ENCODE peak calls at places on chromosomes 4 and X, in ten cellular contexts. One of them, this sample, is unnamed.

GRCh38 chr4:69497886-69498395 is 2.2 kb upstream of the UGT2B4 start:
- DNase-seq in BE2C: no peak
- DNase-seq in left ventricle myocardium inferior: no peak
- DNase-seq in lower leg skin: no peak
- DNase-seq in adrenal gland: no peak
- DNase-seq in pancreas: no peak
- DNase-seq in astrocyte: peak; percentile 38
- DNase-seq in spleen: no peak
- DNase-seq in AG09309: no peak
- DNase-seq in HepG2: no peak
- DNase-seq in this sample: peak; percentile 2

GRCh38 chrX:133307637-133308485 is 89.7 kb upstream of the TFDP3 start:
- DNase-seq in BE2C: no peak
- DNase-seq in left ventricle myocardium inferior: peak; percentile 29
- DNase-seq in lower leg skin: no peak
- DNase-seq in adrenal gland: no peak
- DNase-seq in pancreas: no peak
- DNase-seq in astrocyte: no peak
- DNase-seq in spleen: no peak
- DNase-seq in AG09309: no peak
- DNase-seq in HepG2: no peak
- DNase-seq in this sample: no peak

GRCh38 chr4:81635747-81636146 is 164.0 kb upstream of the RASGEF1B start:
- DNase-seq in BE2C: no peak
- DNase-seq in left ventricle myocardium inferior: no peak
- DNase-seq in lower leg skin: peak; percentile 47
- DNase-seq in adrenal gland: peak; percentile 38
- DNase-seq in pancreas: no peak
- DNase-seq in astrocyte: no peak
- DNase-seq in spleen: peak; percentile 83
- DNase-seq in AG09309: no peak
- DNase-seq in HepG2: no peak
- DNase-seq in this sample: peak; percentile 5

GRCh38 chr4:142528433-142528832 is 317.7 kb downstream of the INPP4B start:
- DNase-seq in BE2C: no peak
- DNase-seq in left ventricle myocardium inferior: no peak
- DNase-seq in lower leg skin: no peak
- DNase-seq in adrenal gland: no peak
- DNase-seq in pancreas: no peak
- DNase-seq in astrocyte: no peak
- DNase-seq in spleen: no peak
- DNase-seq in AG09309: no peak
- DNase-seq in HepG2: no peak
- DNase-seq in this sample: no peak

GRCh38 chr4:3369781-3370660 is 71.7 kb upstream of the HGFAC start:
- DNase-seq in BE2C: no peak
- DNase-seq in left ventricle myocardium inferior: peak; percentile 66
- DNase-seq in lower leg skin: peak; percentile 55
- DNase-seq in adrenal gland: peak; percentile 52
- DNase-seq in pancreas: no peak
- DNase-seq in astrocyte: peak; percentile 89
- DNase-seq in spleen: no peak
- DNase-seq in AG09309: peak; percentile 80
- DNase-seq in HepG2: no peak
- DNase-seq in this sample: peak; percentile 88

GRCh38 chr4:98260047-98260578 is 1.1 kb upstream of the RAP1GDS1 start:
- DNase-seq in BE2C: peak; percentile 59
- DNase-seq in left ventricle myocardium inferior: peak; percentile 43
- DNase-seq in lower leg skin: peak; percentile 21
- DNase-seq in adrenal gland: peak; percentile 48
- DNase-seq in pancreas: peak; percentile 71
- DNase-seq in astrocyte: peak; percentile 11
- DNase-seq in spleen: no peak
- DNase-seq in AG09309: no peak
- DNase-seq in HepG2: peak; percentile 52
- DNase-seq in this sample: peak; percentile 42

GRCh38 chr4:1315306-1315705 is 25.6 kb downstream of the MAEA start:
- DNase-seq in BE2C: no peak
- DNase-seq in left ventricle myocardium inferior: no peak
- DNase-seq in lower leg skin: no peak
- DNase-seq in adrenal gland: no peak
- DNase-seq in pancreas: peak; percentile 14
- DNase-seq in astrocyte: no peak
- DNase-seq in spleen: no peak
- DNase-seq in AG09309: no peak
- DNase-seq in HepG2: no peak
- DNase-seq in this sample: no peak

GRCh38 chrX:14026121-14026520 is 3.6 kb downstream of the GEMIN8 start:
- DNase-seq in BE2C: no peak
- DNase-seq in left ventricle myocardium inferior: no peak
- DNase-seq in lower leg skin: no peak
- DNase-seq in adrenal gland: no peak
- DNase-seq in pancreas: no peak
- DNase-seq in astrocyte: no peak
- DNase-seq in spleen: no peak
- DNase-seq in AG09309: no peak
- DNase-seq in HepG2: no peak
- DNase-seq in this sample: no peak

GRCh38 chrX:123450217-123450616 is 266.1 kb downstream of the GRIA3 start:
- DNase-seq in BE2C: no peak
- DNase-seq in left ventricle myocardium inferior: no peak
- DNase-seq in lower leg skin: no peak
- DNase-seq in adrenal gland: no peak
- DNase-seq in pancreas: no peak
- DNase-seq in astrocyte: no peak
- DNase-seq in spleen: no peak
- DNase-seq in AG09309: no peak
- DNase-seq in HepG2: peak; percentile 3
- DNase-seq in this sample: peak; percentile 23

GRCh38 chr4:11111876-11112275 is 316.8 kb downstream of the HS3ST1 start:
- DNase-seq in BE2C: no peak
- DNase-seq in left ventricle myocardium inferior: no peak
- DNase-seq in lower leg skin: no peak
- DNase-seq in adrenal gland: no peak
- DNase-seq in pancreas: no peak
- DNase-seq in astrocyte: no peak
- DNase-seq in spleen: no peak
- DNase-seq in AG09309: no peak
- DNase-seq in HepG2: no peak
- DNase-seq in this sample: no peak

GRCh38 chr4:102815981-102816380 is 11.4 kb downstream of the UBE2D3 start:
- DNase-seq in BE2C: no peak
- DNase-seq in left ventricle myocardium inferior: no peak
- DNase-seq in lower leg skin: no peak
- DNase-seq in adrenal gland: no peak
- DNase-seq in pancreas: no peak
- DNase-seq in astrocyte: peak; percentile 93
- DNase-seq in spleen: no peak
- DNase-seq in AG09309: peak; percentile 57
- DNase-seq in HepG2: peak; percentile 66
- DNase-seq in this sample: peak; percentile 81

GRCh38 chrX:153539979-153540358 is 22.5 kb downstream of the ATP2B3 start:
- DNase-seq in BE2C: no peak
- DNase-seq in left ventricle myocardium inferior: no peak
- DNase-seq in lower leg skin: no peak
- DNase-seq in adrenal gland: peak; percentile 65
- DNase-seq in pancreas: no peak
- DNase-seq in astrocyte: no peak
- DNase-seq in spleen: no peak
- DNase-seq in AG09309: no peak
- DNase-seq in HepG2: no peak
- DNase-seq in this sample: no peak

GRCh38 chrX:153537526-153538295 is 20.3 kb downstream of the ATP2B3 start:
- DNase-seq in BE2C: peak; percentile 70
- DNase-seq in left ventricle myocardium inferior: no peak
- DNase-seq in lower leg skin: no peak
- DNase-seq in adrenal gland: peak; percentile 79
- DNase-seq in pancreas: peak; percentile 76
- DNase-seq in astrocyte: no peak
- DNase-seq in spleen: no peak
- DNase-seq in AG09309: no peak
- DNase-seq in HepG2: no peak
- DNase-seq in this sample: no peak

GRCh38 chrX:153537080-153537479 is 19.6 kb downstream of the ATP2B3 start:
- DNase-seq in BE2C: peak; percentile 22
- DNase-seq in left ventricle myocardium inferior: no peak
- DNase-seq in lower leg skin: no peak
- DNase-seq in adrenal gland: no peak
- DNase-seq in pancreas: no peak
- DNase-seq in astrocyte: no peak
- DNase-seq in spleen: no peak
- DNase-seq in AG09309: no peak
- DNase-seq in HepG2: no peak
- DNase-seq in this sample: no peak

GRCh38 chrX:153538424-153538823 is 21.0 kb downstream of the ATP2B3 start:
- DNase-seq in BE2C: peak; percentile 61
- DNase-seq in left ventricle myocardium inferior: no peak
- DNase-seq in lower leg skin: no peak
- DNase-seq in adrenal gland: peak; percentile 79
- DNase-seq in pancreas: no peak
- DNase-seq in astrocyte: no peak
- DNase-seq in spleen: no peak
- DNase-seq in AG09309: no peak
- DNase-seq in HepG2: no peak
- DNase-seq in this sample: no peak

GRCh38 chrX:153539171-153539978 is 21.9 kb downstream of the ATP2B3 start:
- DNase-seq in BE2C: peak; percentile 79
- DNase-seq in left ventricle myocardium inferior: peak; percentile 38
- DNase-seq in lower leg skin: peak; percentile 22
- DNase-seq in adrenal gland: peak; percentile 84
- DNase-seq in pancreas: peak; percentile 77
- DNase-seq in astrocyte: no peak
- DNase-seq in spleen: peak; percentile 91
- DNase-seq in AG09309: no peak
- DNase-seq in HepG2: peak; percentile 23
- DNase-seq in this sample: peak; percentile 70
- H3K4me3 ChIP-seq in BE2C: no peak overlapping the region
- H3K4me3 ChIP-seq in left ventricle myocardium inferior: no peak overlapping the region
- H3K4me3 ChIP-seq in lower leg skin: no peak overlapping the region
- H3K4me3 ChIP-seq in adrenal gland: no peak overlapping the region
- H3K4me3 ChIP-seq in pancreas: no peak overlapping the region
- H3K4me3 ChIP-seq in astrocyte: no peak overlapping the region
- H3K4me3 ChIP-seq in spleen: no peak overlapping the region
- H3K4me3 ChIP-seq in AG09309: no peak overlapping the region
- H3K4me3 ChIP-seq in HepG2: no peak overlapping the region
- H3K4me3 ChIP-seq in this sample: no peak overlapping the region

GRCh38 chr4:41413670-41414069 is 124.3 kb upstream of the LIMCH1 start:
- DNase-seq in BE2C: no peak
- DNase-seq in left ventricle myocardium inferior: no peak
- DNase-seq in lower leg skin: no peak
- DNase-seq in adrenal gland: no peak
- DNase-seq in pancreas: no peak
- DNase-seq in astrocyte: peak; percentile 64
- DNase-seq in spleen: no peak
- DNase-seq in AG09309: no peak
- DNase-seq in HepG2: no peak
- DNase-seq in this sample: no peak

GRCh38 chr4:41406051-41406516 is 131.9 kb upstream of the LIMCH1 start:
- DNase-seq in BE2C: no peak
- DNase-seq in left ventricle myocardium inferior: no peak
- DNase-seq in lower leg skin: no peak
- DNase-seq in adrenal gland: peak; percentile 33
- DNase-seq in pancreas: no peak
- DNase-seq in astrocyte: no peak
- DNase-seq in spleen: no peak
- DNase-seq in AG09309: no peak
- DNase-seq in HepG2: no peak
- DNase-seq in this sample: no peak

GRCh38 chr4:41409095-41409494 is 128.9 kb upstream of the LIMCH1 start:
- DNase-seq in BE2C: no peak
- DNase-seq in left ventricle myocardium inferior: no peak
- DNase-seq in lower leg skin: no peak
- DNase-seq in adrenal gland: no peak
- DNase-seq in pancreas: no peak
- DNase-seq in astrocyte: no peak
- DNase-seq in spleen: no peak
- DNase-seq in AG09309: no peak
- DNase-seq in HepG2: no peak
- DNase-seq in this sample: no peak

GRCh38 chr4:41414380-41414779 is 123.6 kb upstream of the LIMCH1 start:
- DNase-seq in BE2C: no peak
- DNase-seq in left ventricle myocardium inferior: no peak
- DNase-seq in lower leg skin: no peak
- DNase-seq in adrenal gland: no peak
- DNase-seq in pancreas: no peak
- DNase-seq in astrocyte: no peak
- DNase-seq in spleen: no peak
- DNase-seq in AG09309: no peak
- DNase-seq in HepG2: no peak
- DNase-seq in this sample: no peak

GRCh38 chr4:41410049-41410448 is 127.9 kb upstream of the LIMCH1 start:
- DNase-seq in BE2C: no peak
- DNase-seq in left ventricle myocardium inferior: no peak
- DNase-seq in lower leg skin: no peak
- DNase-seq in adrenal gland: no peak
- DNase-seq in pancreas: no peak
- DNase-seq in astrocyte: no peak
- DNase-seq in spleen: no peak
- DNase-seq in AG09309: no peak
- DNase-seq in HepG2: no peak
- DNase-seq in this sample: no peak
- TF ChIP-seq CTCF in BE2C: no peak
- TF ChIP-seq CTCF in left ventricle myocardium inferior: no peak
- TF ChIP-seq CTCF in lower leg skin: no peak
- TF ChIP-seq CTCF in adrenal gland: no peak
- TF ChIP-seq CTCF in pancreas: no peak
- TF ChIP-seq CTCF in astrocyte: no peak
- TF ChIP-seq CTCF in spleen: no peak
- TF ChIP-seq CTCF in AG09309: no peak
- TF ChIP-seq CTCF in HepG2: no peak
- TF ChIP-seq CTCF in this sample: no peak

GRCh38 chrX:136207546-136207945 is 43.7 kb downstream of the MAP7D3 start:
- DNase-seq in BE2C: no peak
- DNase-seq in left ventricle myocardium inferior: no peak
- DNase-seq in lower leg skin: no peak
- DNase-seq in adrenal gland: no peak
- DNase-seq in pancreas: no peak
- DNase-seq in astrocyte: no peak
- DNase-seq in spleen: no peak
- DNase-seq in AG09309: no peak
- DNase-seq in HepG2: no peak
- DNase-seq in this sample: no peak
- H3K4me3 ChIP-seq in BE2C: no peak overlapping the region
- H3K4me3 ChIP-seq in left ventricle myocardium inferior: no peak overlapping the region
- H3K4me3 ChIP-seq in lower leg skin: no peak overlapping the region
- H3K4me3 ChIP-seq in adrenal gland: no peak overlapping the region
- H3K4me3 ChIP-seq in pancreas: no peak overlapping the region
- H3K4me3 ChIP-seq in astrocyte: no peak overlapping the region
- H3K4me3 ChIP-seq in spleen: no peak overlapping the region
- H3K4me3 ChIP-seq in AG09309: no peak overlapping the region
- H3K4me3 ChIP-seq in HepG2: no peak overlapping the region
- H3K4me3 ChIP-seq in this sample: no peak overlapping the region

DNA sequence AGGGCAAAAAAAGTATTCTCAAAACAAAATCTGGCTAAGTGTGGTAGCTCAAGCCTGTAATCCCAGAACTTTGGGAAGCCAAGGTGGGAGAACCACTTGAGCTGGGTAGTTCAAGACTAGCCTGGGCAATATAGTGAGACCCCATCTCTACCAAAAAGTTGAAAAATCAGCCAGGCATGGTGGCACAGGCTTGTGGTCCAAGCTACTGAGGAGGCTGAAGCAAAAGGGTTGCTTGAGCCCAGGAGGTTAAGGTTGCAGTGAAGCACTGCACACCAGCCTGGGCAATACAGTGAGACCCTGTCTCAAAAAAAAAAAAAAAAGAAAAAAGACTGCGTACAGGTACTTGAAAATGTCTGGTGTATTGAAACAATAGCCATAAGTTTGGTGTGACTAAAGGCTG is 1.7 kb upstream of the SDAD1 start:
- DNase-seq in BE2C: no peak
- DNase-seq in left ventricle myocardium inferior: no peak
- DNase-seq in lower leg skin: no peak
- DNase-seq in adrenal gland: no peak
- DNase-seq in pancreas: no peak
- DNase-seq in astrocyte: no peak
- DNase-seq in spleen: no peak
- DNase-seq in AG09309: no peak
- DNase-seq in HepG2: no peak
- DNase-seq in this sample: no peak
- TF ChIP-seq CTCF in BE2C: no peak
- TF ChIP-seq CTCF in left ventricle myocardium inferior: no peak
- TF ChIP-seq CTCF in lower leg skin: no peak
- TF ChIP-seq CTCF in adrenal gland: no peak
- TF ChIP-seq CTCF in pancreas: no peak
- TF ChIP-seq CTCF in astrocyte: no peak
- TF ChIP-seq CTCF in spleen: no peak
- TF ChIP-seq CTCF in AG09309: no peak
- TF ChIP-seq CTCF in HepG2: no peak
- TF ChIP-seq CTCF in this sample: no peak

This sample was measured in choroid plexus epithelial cell.